ENCODE peak calls at places on chromosomes 16 and 17, in seven cellular contexts. One of them, this sample, is unnamed.

GRCh38 chr17:30905742-30906100 is 317 bp downstream of the TEFM start:
- DNase-seq in HEK293T: peak
- DNase-seq in H1: no peak
- DNase-seq in HepG2: no peak
- DNase-seq in GM12878: no peak
- DNase-seq in K562: peak
- DNase-seq in HCT116: peak
- DNase-seq in this sample: no peak

GRCh38 chr17:72486806-72487205 is 366.0 kb downstream of the SOX9 start:
- DNase-seq in H1: no peak
- DNase-seq in K562: no peak
- DNase-seq in HEK293T: no peak
- DNase-seq in HCT116: no peak
- DNase-seq in HepG2: no peak
- DNase-seq in GM12878: no peak
- DNase-seq in this sample: no peak

GRCh38 chr16:27503662-27504061 is 46.1 kb downstream of the GTF3C1 start:
- DNase-seq in GM12878: no peak
- DNase-seq in K562: no peak
- DNase-seq in HCT116: no peak
- DNase-seq in HEK293T: no peak
- DNase-seq in HepG2: no peak
- DNase-seq in H1: no peak
- DNase-seq in this sample: no peak

GRCh38 chr16:27318399-27319256 is 4.9 kb downstream of the IL4R start:
- DNase-seq in K562: no peak
- DNase-seq in GM12878: no peak
- DNase-seq in HEK293T: no peak
- DNase-seq in HCT116: no peak
- DNase-seq in HepG2: no peak
- DNase-seq in H1: no peak
- DNase-seq in this sample: peak

GRCh38 chr16:60271382-60272180 is 1537.5 kb upstream of the GOT2 start:
- DNase-seq in GM12878: no peak
- DNase-seq in HepG2: no peak
- DNase-seq in HCT116: no peak
- DNase-seq in H1: no peak
- DNase-seq in HEK293T: no peak
- DNase-seq in K562: no peak
- DNase-seq in this sample: no peak

GRCh38 chr16:72241930-72242329 is 70.0 kb upstream of the PMFBP1 start:
- DNase-seq in HCT116: peak
- DNase-seq in HepG2: peak
- DNase-seq in GM12878: no peak
- DNase-seq in HEK293T: peak
- DNase-seq in H1: no peak
- DNase-seq in K562: peak
- DNase-seq in this sample: no peak

GRCh38 chr17:72426948-72427760 is 306.3 kb downstream of the SOX9 start:
- DNase-seq in H1: no peak
- DNase-seq in K562: no peak
- DNase-seq in HepG2: no peak
- DNase-seq in HEK293T: no peak
- DNase-seq in HCT116: no peak
- DNase-seq in GM12878: no peak
- DNase-seq in this sample: no peak

GRCh38 chr16:1494711-1495110 is 1.6 kb downstream of the TELO2 start:
- DNase-seq in H1: no peak
- DNase-seq in HEK293T: no peak
- DNase-seq in HepG2: no peak
- DNase-seq in K562: no peak
- DNase-seq in HCT116: no peak
- DNase-seq in GM12878: no peak
- DNase-seq in this sample: no peak

GRCh38 chr16:22942812-22943211 is 128.8 kb downstream of the HS3ST2 start:
- DNase-seq in K562: no peak
- DNase-seq in H1: no peak
- DNase-seq in HepG2: no peak
- DNase-seq in HCT116: no peak
- DNase-seq in GM12878: no peak
- DNase-seq in HEK293T: no peak
- DNase-seq in this sample: no peak

GRCh38 chr16:88882358-88883030 is 16.0 kb upstream of the PABPN1L start:
- DNase-seq in H1: no peak
- DNase-seq in GM12878: no peak
- DNase-seq in K562: peak
- DNase-seq in HEK293T: no peak
- DNase-seq in HepG2: no peak
- DNase-seq in HCT116: peak
- DNase-seq in this sample: no peak

GRCh38 chr16:88880226-88881051 is 14.0 kb upstream of the PABPN1L start:
- DNase-seq in GM12878: no peak
- DNase-seq in HepG2: no peak
- DNase-seq in H1: no peak
- DNase-seq in HEK293T: no peak
- DNase-seq in K562: no peak
- DNase-seq in HCT116: no peak
- DNase-seq in this sample: no peak

GRCh38 chr16:88883117-88883895 is 16.8 kb upstream of the PABPN1L start:
- DNase-seq in HepG2: no peak
- DNase-seq in GM12878: no peak
- DNase-seq in K562: no peak
- DNase-seq in H1: no peak
- DNase-seq in HEK293T: no peak
- DNase-seq in HCT116: no peak
- DNase-seq in this sample: no peak

GRCh38 chr16:88881090-88881580 is 14.7 kb upstream of the PABPN1L start:
- DNase-seq in H1: no peak
- DNase-seq in GM12878: no peak
- DNase-seq in K562: no peak
- DNase-seq in HepG2: no peak
- DNase-seq in HEK293T: no peak
- DNase-seq in HCT116: no peak
- DNase-seq in this sample: peak

DNA sequence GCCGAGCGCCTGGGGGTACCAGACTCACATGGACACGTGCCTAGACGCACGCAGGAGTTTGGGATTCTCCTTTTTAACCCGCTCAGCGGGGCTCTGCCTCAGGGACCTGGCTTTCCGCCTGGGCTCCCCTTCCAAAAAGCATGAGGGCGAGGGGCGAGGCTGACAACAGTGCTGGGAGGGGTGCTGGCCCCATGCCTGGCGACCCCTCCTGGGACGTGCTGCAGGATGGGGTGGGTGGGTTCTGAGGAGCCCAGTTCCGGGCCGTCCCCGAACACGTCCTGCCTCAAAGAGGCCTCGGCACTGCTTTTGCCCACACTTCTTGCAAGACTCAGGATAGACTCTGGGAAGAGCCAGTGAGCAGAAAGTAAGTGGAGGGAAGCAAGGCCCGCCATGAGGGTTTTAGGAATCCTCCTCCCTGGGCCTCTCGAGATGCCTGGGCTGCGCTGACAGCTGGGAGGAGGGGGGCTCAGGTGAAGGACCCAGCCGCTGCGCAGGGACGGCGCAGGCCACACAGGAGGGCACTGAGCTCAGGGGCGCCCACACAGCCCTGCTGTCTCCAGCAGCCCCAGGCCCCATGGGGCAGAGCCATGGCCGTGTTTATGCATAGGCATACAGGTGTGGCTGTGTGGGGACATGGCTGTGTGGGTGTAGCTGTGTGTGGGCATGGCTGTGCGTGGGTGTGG is 15.4 kb upstream of the PABPN1L start:
- DNase-seq in K562: no peak
- DNase-seq in HepG2: no peak
- DNase-seq in HCT116: no peak
- DNase-seq in H1: no peak
- DNase-seq in GM12878: no peak
- DNase-seq in HEK293T: no peak
- DNase-seq in this sample: no peak
- TF ChIP-seq SP1 in K562: no peak
- TF ChIP-seq SP1 in HepG2: no peak
- TF ChIP-seq SP1 in HCT116: no peak
- TF ChIP-seq SP1 in H1: no peak
- TF ChIP-seq SP1 in GM12878: no peak
- TF ChIP-seq SP1 in HEK293T: no peak
- TF ChIP-seq SP1 in this sample: no peak

GRCh38 chr17:78226752-78227454 is 4.5 kb upstream of the TMEM235 start:
- DNase-seq in K562: no peak
- DNase-seq in HepG2: no peak
- DNase-seq in H1: no peak
- DNase-seq in GM12878: no peak
- DNase-seq in HCT116: no peak
- DNase-seq in HEK293T: no peak
- DNase-seq in this sample: no peak
- TF ChIP-seq SP1 in K562: no peak
- TF ChIP-seq SP1 in HepG2: no peak
- TF ChIP-seq SP1 in H1: no peak
- TF ChIP-seq SP1 in GM12878: no peak
- TF ChIP-seq SP1 in HCT116: no peak
- TF ChIP-seq SP1 in HEK293T: no peak
- TF ChIP-seq SP1 in this sample: no peak

DNA sequence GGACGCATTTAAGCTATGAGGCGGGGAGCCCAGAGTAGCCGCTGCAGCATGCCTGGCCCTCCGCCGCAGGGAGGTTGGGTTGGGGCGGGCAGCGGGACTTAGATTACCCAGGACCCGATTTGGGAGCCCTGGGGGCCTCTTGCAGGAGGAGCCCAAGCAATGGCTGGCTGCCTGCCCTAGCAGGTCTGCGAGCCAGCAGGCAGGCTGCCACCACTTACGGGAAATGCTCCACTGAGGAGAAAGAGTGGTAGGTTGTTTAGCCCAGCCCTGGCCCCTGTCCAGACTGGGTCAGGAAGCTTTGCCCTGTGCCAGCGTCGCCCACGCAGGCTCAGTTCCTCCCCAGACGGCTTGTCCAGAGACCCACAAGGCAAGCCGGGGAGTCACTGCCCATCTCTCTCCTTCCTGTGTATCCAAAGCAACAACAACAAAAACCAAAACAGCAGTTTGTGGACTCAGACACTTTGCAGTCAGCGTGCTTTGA is 10.3 kb upstream of the TVP23A start:
- DNase-seq in H1: no peak
- DNase-seq in HEK293T: no peak
- DNase-seq in GM12878: no peak
- DNase-seq in HepG2: no peak
- DNase-seq in HCT116: no peak
- DNase-seq in K562: no peak
- DNase-seq in this sample: no peak
- TF ChIP-seq SP1 in H1: no peak
- TF ChIP-seq SP1 in HEK293T: no peak
- TF ChIP-seq SP1 in GM12878: no peak
- TF ChIP-seq SP1 in HepG2: no peak
- TF ChIP-seq SP1 in HCT116: no peak
- TF ChIP-seq SP1 in K562: no peak
- TF ChIP-seq SP1 in this sample: no peak

GRCh38 chr16:79610771-79611170 is 10.2 kb upstream of the MAF start:
- DNase-seq in GM12878: no peak
- DNase-seq in HEK293T: no peak
- DNase-seq in H1: no peak
- DNase-seq in HepG2: no peak
- DNase-seq in HCT116: no peak
- DNase-seq in K562: no peak
- DNase-seq in this sample: no peak

GRCh38 chr16:79607587-79607986 is 7.0 kb upstream of the MAF start:
- DNase-seq in H1: no peak
- DNase-seq in HEK293T: no peak
- DNase-seq in GM12878: no peak
- DNase-seq in HCT116: no peak
- DNase-seq in K562: no peak
- DNase-seq in HepG2: no peak
- DNase-seq in this sample: no peak

GRCh38 chr16:79605999-79606398 is 5.5 kb upstream of the MAF start:
- DNase-seq in HEK293T: no peak
- DNase-seq in K562: no peak
- DNase-seq in HepG2: no peak
- DNase-seq in HCT116: no peak
- DNase-seq in H1: no peak
- DNase-seq in GM12878: no peak
- DNase-seq in this sample: no peak

GRCh38 chr16:79609861-79610260 is 9.3 kb upstream of the MAF start:
- DNase-seq in H1: no peak
- DNase-seq in K562: no peak
- DNase-seq in HEK293T: no peak
- DNase-seq in HCT116: no peak
- DNase-seq in GM12878: no peak
- DNase-seq in HepG2: no peak
- DNase-seq in this sample: no peak

GRCh38 chr16:79608976-79609375 is 8.4 kb upstream of the MAF start:
- DNase-seq in H1: no peak
- DNase-seq in HepG2: no peak
- DNase-seq in K562: no peak
- DNase-seq in GM12878: no peak
- DNase-seq in HEK293T: no peak
- DNase-seq in HCT116: no peak
- DNase-seq in this sample: no peak
- TF ChIP-seq SP1 in H1: no peak
- TF ChIP-seq SP1 in HepG2: no peak
- TF ChIP-seq SP1 in K562: no peak
- TF ChIP-seq SP1 in GM12878: no peak
- TF ChIP-seq SP1 in HEK293T: no peak
- TF ChIP-seq SP1 in HCT116: no peak
- TF ChIP-seq SP1 in this sample: no peak

GRCh38 chr16:31347445-31347844 is 7.5 kb upstream of the ITGAX start:
- DNase-seq in HEK293T: no peak
- DNase-seq in HCT116: no peak
- DNase-seq in K562: no peak
- DNase-seq in H1: no peak
- DNase-seq in HepG2: no peak
- DNase-seq in GM12878: no peak
- DNase-seq in this sample: no peak
- TF ChIP-seq SP1 in HEK293T: no peak
- TF ChIP-seq SP1 in HCT116: no peak
- TF ChIP-seq SP1 in K562: no peak
- TF ChIP-seq SP1 in H1: no peak
- TF ChIP-seq SP1 in HepG2: no peak
- TF ChIP-seq SP1 in GM12878: no peak
- TF ChIP-seq SP1 in this sample: no peak

GRCh38 chr17:51745993-51746392 is 412.5 kb downstream of the CA10 start:
- DNase-seq in HEK293T: no peak
- DNase-seq in HCT116: no peak
- DNase-seq in GM12878: no peak
- DNase-seq in K562: no peak
- DNase-seq in HepG2: no peak
- DNase-seq in H1: no peak
- DNase-seq in this sample: no peak
- TF ChIP-seq SP1 in HEK293T: no peak
- TF ChIP-seq SP1 in HCT116: no peak
- TF ChIP-seq SP1 in GM12878: no peak
- TF ChIP-seq SP1 in K562: no peak
- TF ChIP-seq SP1 in HepG2: no peak
- TF ChIP-seq SP1 in H1: no peak
- TF ChIP-seq SP1 in this sample: no peak

GRCh38 chr17:47192549-47192948 is 3.5 kb upstream of the CDC27 start:
- DNase-seq in HepG2: no peak
- DNase-seq in GM12878: peak
- DNase-seq in K562: no peak
- DNase-seq in HCT116: no peak
- DNase-seq in HEK293T: no peak
- DNase-seq in H1: no peak
- DNase-seq in this sample: no peak
- TF ChIP-seq SP1 in HepG2: no peak
- TF ChIP-seq SP1 in GM12878: no peak
- TF ChIP-seq SP1 in K562: no peak
- TF ChIP-seq SP1 in HCT116: no peak
- TF ChIP-seq SP1 in HEK293T: no peak
- TF ChIP-seq SP1 in H1: no peak
- TF ChIP-seq SP1 in this sample: no peak

This sample was measured in WTC11.